ENCODE peak calls at places on chromosomes 7 and 10, in nine cellular contexts. O is colonic mucosa, V is GM06990, T is upper lobe of right lung, D is IMR-90, J is Panc1, W is neural progenitor cell, Z is tibial artery, Q is A549. P is an unnamed sample.

GRCh38 chr10:84293574-84294016 is 34.8 kb upstream of the CCSER2 start:
- DNase-seq in O (no peak), V (no peak), T (no peak), D (peak; percentile 15), J (no peak), W (no peak), Z (no peak), Q (no peak), P (no peak)

GRCh38 chr10:68137174-68137573 is 27.9 kb downstream of the MYPN start:
- DNase-seq in O (no peak), V (no peak), T (no peak), D (peak; percentile 42), J (no peak), W (no peak), Z (no peak), Q (no peak), P (no peak)

GRCh38 chr10:34299105-34299611 is 515.9 kb downstream of the PARD3 start:
- DNase-seq in O (no peak), V (peak; percentile 52), T (no peak), D (peak; percentile 55), J (no peak), W (no peak), Z (no peak), Q (no peak), P (no peak)

GRCh38 chr7:22860784-22861482 is 38.3 kb upstream of the TOMM7 start:
- DNase-seq in O (no peak), V (no peak), T (no peak), D (no peak), J (no peak), W (peak; percentile 4), Z (no peak), Q (peak; percentile 51), P (no peak)

GRCh38 chr10:78863121-78863520 is 205.6 kb upstream of the ZMIZ1 start:
- DNase-seq in O (no peak), V (no peak), T (no peak), D (no peak), J (no peak), W (no peak), Z (no peak), Q (no peak), P (no peak)

GRCh38 chr7:46534593-46535271 is 613.7 kb upstream of the IGFBP3 start:
- DNase-seq in O (peak; percentile 36), V (no peak), T (no peak), D (peak; percentile 93), J (no peak), W (peak; percentile 58), Z (no peak), Q (no peak), P (no peak)

GRCh38 chr7:11329626-11330025 is 356.0 kb downstream of the PHF14 start:
- DNase-seq in O (no peak), V (no peak), T (no peak), D (no peak), J (no peak), W (no peak), Z (no peak), Q (no peak), P (no peak)

GRCh38 chr7:128830231-128831177 is at the start of gene FLNC:
- DNase-seq in O (no peak), V (no peak), T (peak; percentile 69), D (peak; percentile 71), J (no peak), W (peak; percentile 74), Z (peak; percentile 65), Q (no peak), P (no peak)

GRCh38 chr10:3095373-3096139 is 28.2 kb downstream of the PFKP start:
- DNase-seq in O (peak; percentile 50), V (no peak), T (no peak), D (peak; percentile 100), J (peak; percentile 92), W (no peak), Z (peak; percentile 63), Q (peak; percentile 92), P (no peak)

GRCh38 chr10:46541017-46541661 is 15.3 kb downstream of the GPRIN2 start:
- DNase-seq in O (peak; percentile 71), V (no peak), T (peak; percentile 86), D (no peak), J (no peak), W (peak; percentile 90), Z (peak; percentile 22), Q (peak; percentile 96), P (no peak)

GRCh38 chr7:142385528-142386340 is 127.9 kb upstream of the PRSS58 start:
- DNase-seq in O (peak; percentile 63), V (no peak), T (no peak), D (peak; percentile 76), J (peak; percentile 36), W (peak; percentile 54), Z (no peak), Q (peak; percentile 34), P (peak; percentile 25)

GRCh38 chr10:35795131-35795819 is 153.2 kb upstream of the FZD8 start:
- DNase-seq in O (no peak), V (no peak), T (no peak), D (peak; percentile 64), J (no peak), W (no peak), Z (peak; percentile 42), Q (no peak), P (no peak)

GRCh38 chr10:87798082-87798481 is 19.9 kb downstream of the ATAD1 start:
- DNase-seq in O (no peak), V (no peak), T (no peak), D (no peak), J (no peak), W (no peak), Z (no peak), Q (no peak), P (no peak)

GRCh38 chr10:59098811-59099452 is 77.5 kb upstream of the PHYHIPL start:
- DNase-seq in O (no peak), V (no peak), T (no peak), D (peak; percentile 41), J (no peak), W (no peak), Z (no peak), Q (no peak), P (no peak)

GRCh38 chr7:135855836-135856235 is 107.2 kb upstream of the FAM180A start:
- DNase-seq in O (no peak), V (no peak), T (no peak), D (no peak), J (no peak), W (no peak), Z (no peak), Q (no peak), P (no peak)

GRCh38 chr7:123649956-123650355 is 5.7 kb upstream of the LMOD2 start:
- DNase-seq in O (no peak), V (no peak), T (no peak), D (no peak), J (no peak), W (no peak), Z (no peak), Q (no peak), P (no peak)

GRCh38 chr10:94777886-94778458 is 15.5 kb downstream of the CYP2C19 start:
- DNase-seq in O (no peak), V (no peak), T (no peak), D (no peak), J (no peak), W (no peak), Z (no peak), Q (no peak), P (no peak)

GRCh38 chr7:22052650-22053336 is 107.1 kb upstream of the CDCA7L start:
- DNase-seq in O (no peak), V (no peak), T (no peak), D (no peak), J (no peak), W (no peak), Z (no peak), Q (no peak), P (no peak)

GRCh38 chr10:22852712-22853353 is 75.0 kb upstream of the ARMC3 start:
- DNase-seq in O (no peak), V (no peak), T (no peak), D (no peak), J (no peak), W (no peak), Z (no peak), Q (no peak), P (no peak)

GRCh38 chr10:22853906-22854447 is 73.9 kb upstream of the ARMC3 start:
- DNase-seq in O (no peak), V (no peak), T (no peak), D (no peak), J (no peak), W (no peak), Z (no peak), Q (no peak), P (no peak)

GRCh38 chr10:22856444-22857074 is 71.3 kb upstream of the ARMC3 start:
- DNase-seq in O (no peak), V (peak; percentile 6), T (no peak), D (no peak), J (no peak), W (no peak), Z (no peak), Q (no peak), P (peak; percentile 13)

GRCh38 chr10:22851865-22852239 is 76.0 kb upstream of the ARMC3 start:
- DNase-seq in O (no peak), V (no peak), T (no peak), D (no peak), J (no peak), W (no peak), Z (no peak), Q (no peak), P (no peak)

GRCh38 chr10:22854935-22855421 is 72.9 kb upstream of the ARMC3 start:
- DNase-seq in O (no peak), V (no peak), T (no peak), D (peak; percentile 27), J (no peak), W (no peak), Z (no peak), Q (no peak), P (no peak)
- TF ChIP-seq CTCF in O (no peak), V (no peak), T (peak; percentile 24), D (peak; percentile 33), J (no peak), W (no peak), Z (peak; percentile 23), Q (no peak), P (no peak)

GRCh38 chr10:71848325-71849277 is 2.5 kb downstream of the PSAP start:
- DNase-seq in O (no peak), V (no peak), T (no peak), D (peak; percentile 51), J (no peak), W (no peak), Z (no peak), Q (no peak), P (no peak)
- H3K4me3 ChIP-seq in O (no peak overlapping the region), V (no peak overlapping the region), T (peak overlapping the region; percentile 100), D (no peak overlapping the region), J (peak overlapping the region; percentile 86), W (no peak overlapping the region), Z (no peak overlapping the region), Q (peak overlapping the region; percentile 76), P (no peak overlapping the region)

DNA sequence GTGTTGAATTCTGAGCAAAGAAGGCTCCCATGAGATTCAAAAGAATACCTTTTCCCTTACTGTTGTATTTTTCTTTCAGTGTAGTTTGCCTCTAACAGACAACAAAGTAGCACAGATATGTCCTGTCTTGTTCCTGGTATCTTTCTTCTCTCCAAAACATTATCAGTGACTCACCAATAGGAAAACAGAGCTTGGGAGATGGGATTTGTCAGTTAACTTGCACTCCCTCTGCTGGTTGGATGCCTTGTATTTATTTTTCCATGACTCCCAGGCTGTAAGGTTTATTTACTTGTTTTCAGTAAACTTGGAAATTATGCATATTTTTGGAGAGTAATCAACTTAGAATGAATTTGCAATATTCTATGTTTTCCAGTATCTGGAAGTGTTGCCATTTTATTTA is 129.7 kb downstream of the SAMD9 start:
- DNase-seq in O (no peak), V (no peak), T (no peak), D (peak; percentile 78), J (no peak), W (peak; percentile 23), Z (no peak), Q (peak; percentile 8), P (no peak)
- TF ChIP-seq CTCF in O (peak; percentile 15), V (no peak), T (peak; percentile 42), D (peak; percentile 52), J (peak; percentile 11), W (peak; percentile 48), Z (peak; percentile 43), Q (peak; percentile 23), P (no peak)

GRCh38 chr7:32942783-32943653 is 14.2 kb upstream of the FKBP9 start:
- DNase-seq in O (peak; percentile 88), V (peak; percentile 79), T (peak; percentile 93), D (peak; percentile 71), J (peak; percentile 46), W (peak; percentile 89), Z (peak; percentile 68), Q (peak; percentile 89), P (no peak)
- H3K4me3 ChIP-seq in O (peak overlapping the region; percentile 87), V (peak overlapping the region; percentile 71), T (peak overlapping the region; percentile 88), D (peak overlapping the region; percentile 94), J (peak overlapping the region; percentile 90), W (peak overlapping the region; percentile 64), Z (peak overlapping the region; percentile 87), Q (peak overlapping the region; percentile 84), P (peak overlapping the region; percentile 72)